ENCODE peak calls at places on chromosomes 12 and 14, in seven cellular contexts. Y, F, V, H, R, N and J are unnamed samples.

GRCh38 chr14:67515386-67516079 is 17.6 kb upstream of the PLEKHH1 start:
- DNase-seq in Y (no peak), F (peak), V (peak), H (peak), R (no peak), N (no peak), J (peak)

GRCh38 chr14:101241807-101242278 is 319.5 kb upstream of the DIO3 start:
- DNase-seq in Y (no peak), F (no peak), V (peak), H (no peak), R (no peak), N (no peak), J (no peak)

GRCh38 chr14:72126561-72126960 is 194.3 kb downstream of the RGS6 start:
- DNase-seq in Y (no peak), F (no peak), V (no peak), H (no peak), R (no peak), N (no peak), J (no peak)

GRCh38 chr12:69500631-69501030 is 30.4 kb downstream of the FRS2 start:
- DNase-seq in Y (no peak), F (no peak), V (no peak), H (no peak), R (no peak), N (no peak), J (no peak)

GRCh38 chr14:100540141-100540925 is 46.9 kb downstream of the BEGAIN start:
- DNase-seq in Y (peak), F (no peak), V (no peak), H (peak), R (peak), N (peak), J (peak)

GRCh38 chr14:72692678-72693077 is 201.2 kb downstream of the DPF3 start:
- DNase-seq in Y (no peak), F (no peak), V (no peak), H (no peak), R (no peak), N (no peak), J (no peak)

GRCh38 chr14:79809849-79810612 is 401.3 kb downstream of the DIO2 start:
- DNase-seq in Y (no peak), F (peak), V (peak), H (peak), R (no peak), N (no peak), J (no peak)

GRCh38 chr12:122958198-122958888 is 7.9 kb downstream of the ABCB9 start:
- DNase-seq in Y (no peak), F (no peak), V (no peak), H (no peak), R (no peak), N (no peak), J (peak)

GRCh38 chr14:57828713-57829112 is 37.2 kb downstream of the SLC35F4 start:
- DNase-seq in Y (no peak), F (no peak), V (no peak), H (no peak), R (no peak), N (no peak), J (no peak)

GRCh38 chr14:61435563-61436337 is 114.4 kb downstream of the PRKCH start:
- DNase-seq in Y (no peak), F (no peak), V (no peak), H (no peak), R (no peak), N (no peak), J (no peak)

GRCh38 chr12:107591095-107591375 is 94.6 kb upstream of the PWP1 start:
- DNase-seq in Y (no peak), F (no peak), V (no peak), H (no peak), R (no peak), N (no peak), J (no peak)

GRCh38 chr12:51721281-51721940 is 127.1 kb downstream of the FIGNL2 start:
- DNase-seq in Y (peak), F (no peak), V (no peak), H (peak), R (peak), N (peak), J (peak)

GRCh38 chr12:89475203-89475990 is 49.2 kb downstream of the GALNT4 start:
- DNase-seq in Y (no peak), F (no peak), V (no peak), H (no peak), R (no peak), N (no peak), J (no peak)

GRCh38 chr14:89418452-89418851 is 1.4 kb upstream of the FOXN3 start:
- DNase-seq in Y (no peak), F (no peak), V (no peak), H (no peak), R (no peak), N (no peak), J (no peak)

GRCh38 chr14:98798099-98798498 is 473.9 kb downstream of the BCL11B start:
- DNase-seq in Y (no peak), F (no peak), V (no peak), H (no peak), R (no peak), N (no peak), J (no peak)

GRCh38 chr12:94941440-94941862 is 62.0 kb downstream of the NDUFA12 start:
- DNase-seq in Y (peak), F (peak), V (no peak), H (no peak), R (peak), N (peak), J (peak)
- H3K27ac ChIP-seq in Y (peak), F (no peak), V (no peak), H (no peak), R (no peak), N (no peak), J (peak)

GRCh38 chr12:50271724-50272247 is 11.5 kb downstream of the LIMA1 start:
- DNase-seq in Y (no peak), F (no peak), V (no peak), H (no peak), R (no peak), N (no peak), J (no peak)
- H3K4me3 ChIP-seq in Y (peak), F (no peak), V (no peak), H (no peak), R (peak), N (peak), J (peak)

GRCh38 chr12:53219116-53219955 is 12.3 kb upstream of the ITGB7 start:
- DNase-seq in Y (peak), F (peak), V (no peak), H (no peak), R (no peak), N (peak), J (peak)

GRCh38 chr12:53219956-53220856 is 11.8 kb downstream of the RARG start:
- DNase-seq in Y (peak), F (peak), V (peak), H (peak), R (peak), N (peak), J (peak)

GRCh38 chr12:53217930-53218307 is 10.9 kb upstream of the ITGB7 start:
- DNase-seq in Y (no peak), F (no peak), V (no peak), H (no peak), R (no peak), N (no peak), J (peak)

GRCh38 chr12:53217049-53217929 is 10.2 kb upstream of the ITGB7 start:
- DNase-seq in Y (peak), F (no peak), V (no peak), H (no peak), R (no peak), N (peak), J (peak)

GRCh38 chr12:53218551-53219114 is 11.6 kb upstream of the ITGB7 start:
- DNase-seq in Y (peak), F (no peak), V (no peak), H (no peak), R (peak), N (peak), J (peak)
- H3K27ac ChIP-seq in Y (peak), F (no peak), V (no peak), H (peak), R (peak), N (peak), J (peak)

DNA sequence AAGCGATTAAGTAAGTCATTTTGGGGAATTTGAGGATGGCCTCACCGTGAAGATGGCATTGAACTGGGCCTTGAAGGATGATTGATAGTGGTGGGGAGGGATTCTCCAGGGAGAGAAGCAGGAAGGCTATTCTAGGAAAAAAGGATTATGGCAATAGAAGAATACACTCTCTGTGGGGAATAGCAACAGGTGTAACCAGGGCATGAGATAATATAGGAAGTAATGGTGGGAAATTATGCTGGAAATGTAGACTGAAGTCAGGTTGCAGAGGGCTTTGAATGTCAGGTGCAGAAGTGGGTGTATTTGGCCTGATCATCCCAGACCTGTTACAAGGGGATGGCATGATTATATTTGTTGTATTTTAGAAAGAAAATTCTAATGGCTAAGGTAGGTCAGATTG is 4.6 kb upstream of the ANO4 start:
- DNase-seq in Y (no peak), F (no peak), V (no peak), H (no peak), R (no peak), N (no peak), J (no peak)
- H3K4me3 ChIP-seq in Y (no peak), F (no peak), V (no peak), H (no peak), R (no peak), N (no peak), J (no peak)